ENCODE peak calls at places on chromosomes 6 and 20, in six cellular contexts. R is AG09319, Z is BJ, M is fibroblast of lung, Y is H1, I is Panc1. H is an unnamed sample.

GRCh38 chr6:83359638-83360037 is 71.2 kb downstream of the ME1 start:
- DNase-seq in R (no peak), Z (no peak), M (no peak), Y (no peak), I (no peak), H (no peak)

GRCh38 chr6:158708239-158708638 is 58.4 kb downstream of the SYTL3 start:
- DNase-seq in R (no peak), Z (no peak), M (peak; percentile 85), Y (no peak), I (no peak), H (peak; percentile 80)

GRCh38 chr20:57526067-57526884 is 1.3 kb upstream of the CTCFL start:
- DNase-seq in R (no peak), Z (no peak), M (no peak), Y (peak; percentile 74), I (no peak), H (no peak)

GRCh38 chr6:149044394-149044965 is 273.0 kb upstream of the TAB2 start:
- DNase-seq in R (peak; percentile 19), Z (no peak), M (no peak), Y (no peak), I (no peak), H (no peak)

GRCh38 chr6:40321616-40322015 is 265.5 kb downstream of the LRFN2 start:
- DNase-seq in R (no peak), Z (no peak), M (no peak), Y (no peak), I (no peak), H (no peak)

GRCh38 chr6:167116109-167116837 is 6.6 kb upstream of the CCR6 start:
- DNase-seq in R (no peak), Z (no peak), M (no peak), Y (no peak), I (no peak), H (peak; percentile 3)

GRCh38 chr20:10511507-10512231 is 76.6 kb downstream of the SLX4IP start:
- DNase-seq in R (peak; percentile 75), Z (peak; percentile 90), M (peak; percentile 98), Y (no peak), I (peak; percentile 96), H (peak; percentile 98)

GRCh38 chr6:161011509-161012480 is 20.2 kb downstream of the MAP3K4 start:
- DNase-seq in R (no peak), Z (no peak), M (peak; percentile 77), Y (no peak), I (no peak), H (peak; percentile 46)

GRCh38 chr6:363909-364308 is 27.6 kb upstream of the IRF4 start:
- DNase-seq in R (no peak), Z (no peak), M (no peak), Y (no peak), I (no peak), H (no peak)

GRCh38 chr20:43508106-43508505 is 609 bp downstream of the L3MBTL1 start:
- DNase-seq in R (no peak), Z (no peak), M (no peak), Y (peak; percentile 73), I (no peak), H (no peak)

GRCh38 chr6:82371799-82372508 is 8.3 kb downstream of the TPBG start:
- DNase-seq in R (no peak), Z (peak; percentile 57), M (peak; percentile 33), Y (no peak), I (no peak), H (peak; percentile 15)

GRCh38 chr20:34111057-34111711 is 859 bp downstream of the EIF2S2 start:
- DNase-seq in R (peak; percentile 46), Z (peak; percentile 27), M (peak; percentile 74), Y (no peak), I (no peak), H (peak; percentile 89)

GRCh38 chr6:106097368-106098231 is 11.5 kb downstream of the PRDM1 start:
- DNase-seq in R (peak; percentile 70), Z (no peak), M (peak; percentile 81), Y (no peak), I (no peak), H (peak; percentile 76)

GRCh38 chr6:11009353-11009752 is 34.8 kb downstream of the ELOVL2 start:
- DNase-seq in R (no peak), Z (no peak), M (peak; percentile 7), Y (no peak), I (peak; percentile 71), H (peak; percentile 6)

GRCh38 chr6:150037526-150038201 is 12.3 kb upstream of the RAET1L start:
- DNase-seq in R (no peak), Z (no peak), M (no peak), Y (peak; percentile 65), I (no peak), H (no peak)

GRCh38 chr6:30007132-30007764 is 53.8 kb upstream of the POLR1H start:
- DNase-seq in R (no peak), Z (no peak), M (no peak), Y (peak; percentile 86), I (no peak), H (no peak)

GRCh38 chr20:50385733-50386640 is 124.2 kb upstream of the PTPN1 start:
- DNase-seq in R (no peak), Z (no peak), M (peak; percentile 47), Y (no peak), I (no peak), H (peak; percentile 38)

GRCh38 chr6:79750806-79751205 is 119.7 kb downstream of the SH3BGRL2 start:
- DNase-seq in R (no peak), Z (no peak), M (no peak), Y (no peak), I (no peak), H (peak; percentile 78)

GRCh38 chr6:151321438-151321837 is 69.9 kb downstream of the ZBTB2 start:
- DNase-seq in R (no peak), Z (no peak), M (no peak), Y (no peak), I (no peak), H (no peak)
- TF ChIP-seq CTCF in R (no peak), Z (no peak), M (no peak), Y (no peak), I (no peak), H (no peak)

GRCh38 chr6:117264487-117265424 is 602 bp upstream of the VGLL2 start:
- DNase-seq in R (no peak), Z (no peak), M (peak; percentile 27), Y (peak; percentile 67), I (no peak), H (no peak)

GRCh38 chr6:117266267-117266797 is 974 bp downstream of the VGLL2 start:
- DNase-seq in R (no peak), Z (no peak), M (no peak), Y (no peak), I (no peak), H (no peak)

GRCh38 chr6:117266948-117267347 is 1.6 kb downstream of the VGLL2 start:
- DNase-seq in R (no peak), Z (no peak), M (no peak), Y (no peak), I (no peak), H (no peak)

GRCh38 chr6:117263353-117263927 is 1.9 kb upstream of the VGLL2 start:
- DNase-seq in R (no peak), Z (no peak), M (no peak), Y (no peak), I (no peak), H (no peak)

DNA sequence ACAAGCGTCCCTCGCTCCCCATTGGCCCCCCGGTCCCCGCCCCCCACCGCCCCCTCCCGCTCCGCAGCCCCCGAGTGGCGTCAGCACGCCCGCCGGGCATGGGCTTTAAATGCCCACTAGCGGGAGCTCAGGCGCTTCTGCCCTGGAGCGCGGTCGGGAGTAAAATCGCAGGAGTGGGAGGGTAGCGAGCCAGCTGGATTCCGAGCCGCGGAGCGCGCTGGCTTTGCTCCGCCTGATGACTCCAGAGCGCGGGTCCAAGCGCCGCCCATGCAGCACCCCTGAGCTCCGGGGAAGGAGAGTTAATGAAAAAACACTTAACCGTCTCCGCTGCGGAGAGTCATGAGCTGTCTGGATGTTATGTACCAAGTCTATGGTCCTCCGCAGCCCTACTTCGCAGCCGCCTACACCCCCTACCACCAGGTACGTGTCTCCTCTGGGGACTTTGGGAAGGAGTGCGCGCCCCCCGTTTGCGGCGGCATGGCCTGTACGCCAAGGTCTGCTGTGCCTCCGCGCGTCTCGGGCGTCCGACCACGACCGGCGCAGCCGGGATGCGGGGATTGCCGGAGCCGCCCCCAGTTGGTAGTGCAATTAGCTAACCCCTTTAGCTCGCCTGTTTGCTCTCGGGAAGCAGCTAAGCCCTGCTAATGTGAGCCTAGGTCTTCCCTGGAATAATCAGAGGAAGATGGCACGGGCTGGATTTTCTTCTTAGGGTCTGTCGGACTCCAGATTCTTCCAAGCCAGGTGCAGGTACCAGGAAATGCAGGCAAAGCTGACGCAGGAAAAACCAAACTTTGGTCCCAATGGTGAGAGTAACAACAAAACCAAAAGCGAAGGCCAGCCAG is at the start of gene VGLL2:
- DNase-seq in R (no peak), Z (no peak), M (peak; percentile 31), Y (peak; percentile 79), I (no peak), H (peak; percentile 27)
- TF ChIP-seq CTCF in R (peak; percentile 5), Z (peak; percentile 11), M (no peak), Y (no peak), I (peak; percentile 52), H (no peak)

DNA sequence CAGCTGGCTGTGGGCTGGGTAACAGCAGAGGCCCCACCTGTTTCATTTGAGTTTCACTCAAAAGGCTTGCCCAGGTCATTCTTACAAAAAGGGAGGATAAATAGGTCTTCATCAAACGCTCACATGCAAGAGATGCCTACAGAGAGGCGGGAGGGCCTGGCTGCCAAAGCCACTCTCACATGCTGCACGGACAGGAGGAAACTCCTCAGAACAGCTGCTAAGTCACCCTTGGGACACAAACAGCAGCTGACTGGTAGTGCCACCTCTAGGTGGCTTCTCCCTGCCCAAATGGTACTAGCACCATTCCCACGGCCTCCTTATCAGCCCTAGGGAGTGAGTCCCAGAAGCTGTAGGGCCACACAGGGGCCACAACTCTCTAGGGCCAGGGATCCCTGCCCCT is 23.8 kb downstream of the SLC22A23 start:
- DNase-seq in R (no peak), Z (no peak), M (no peak), Y (no peak), I (no peak), H (no peak)
- TF ChIP-seq CTCF in R (no peak), Z (no peak), M (no peak), Y (no peak), I (no peak), H (no peak)

GRCh38 chr6:16741112-16742016 is 19.9 kb downstream of the ATXN1 start:
- DNase-seq in R (peak; percentile 73), Z (peak; percentile 95), M (peak; percentile 90), Y (no peak), I (no peak), H (peak; percentile 98)

GRCh38 chr6:16737926-16738325 is 23.3 kb downstream of the ATXN1 start:
- DNase-seq in R (no peak), Z (no peak), M (no peak), Y (no peak), I (no peak), H (no peak)

GRCh38 chr6:16737389-16737788 is 23.9 kb downstream of the ATXN1 start:
- DNase-seq in R (no peak), Z (no peak), M (peak; percentile 55), Y (no peak), I (no peak), H (peak; percentile 78)

GRCh38 chr6:16736856-16737255 is 24.4 kb downstream of the ATXN1 start:
- DNase-seq in R (no peak), Z (no peak), M (no peak), Y (no peak), I (no peak), H (no peak)

GRCh38 chr6:16739329-16739801 is 21.9 kb downstream of the ATXN1 start:
- DNase-seq in R (no peak), Z (no peak), M (no peak), Y (no peak), I (no peak), H (no peak)
- TF ChIP-seq CTCF in R (no peak), Z (no peak), M (no peak), Y (peak; percentile 19), I (peak; percentile 6), H (no peak)

GRCh38 chr6:39190545-39191235 is 38.6 kb downstream of the KCNK5 start:
- DNase-seq in R (no peak), Z (no peak), M (no peak), Y (no peak), I (no peak), H (no peak)
- TF ChIP-seq CTCF in R (no peak), Z (no peak), M (no peak), Y (no peak), I (no peak), H (no peak)